ENCODE peak calls at places on chromosome 17, in four cellular contexts. F is GM23248; K is naive thymus-derived CD4-positive, alpha-beta T cell; P is germinal center. H is an unnamed sample.

GRCh38 chr17:76515291-76515949 is 14.2 kb upstream of the RHBDF2 start:
- DNase-seq in F (peak), K (peak), P (no peak), H (no peak)

GRCh38 chr17:77227461-77228223 is 86.9 kb downstream of the SEC14L1 start:
- DNase-seq in F (peak), K (no peak), P (no peak), H (no peak)

GRCh38 chr17:31147507-31148202 is 52.9 kb downstream of the NF1 start:
- DNase-seq in F (no peak), K (no peak), P (no peak), H (no peak)

GRCh38 chr17:82860606-82861392 is 21.0 kb upstream of the ZNF750 start:
- DNase-seq in F (no peak), K (no peak), P (no peak), H (no peak)

GRCh38 chr17:16027708-16028584 is 28.3 kb downstream of the TTC19 start:
- DNase-seq in F (peak), K (no peak), P (no peak), H (no peak)

GRCh38 chr17:56594528-56595418 is 1.3 kb downstream of the NOG start:
- DNase-seq in F (peak), K (peak), P (peak), H (no peak)

GRCh38 chr17:57739402-57740224 is 5.5 kb downstream of the CCDC182 start:
- DNase-seq in F (peak), K (no peak), P (peak), H (no peak)

GRCh38 chr17:57995076-57995956 is 7.3 kb upstream of the VEZF1 start:
- DNase-seq in F (peak), K (no peak), P (peak), H (peak)

GRCh38 chr17:79944821-79945391 is 90.8 kb downstream of the TBC1D16 start:
- DNase-seq in F (no peak), K (no peak), P (no peak), H (no peak)

GRCh38 chr17:50371526-50371925 is 1.5 kb downstream of the MRPL27 start:
- DNase-seq in F (no peak), K (no peak), P (no peak), H (no peak)

GRCh38 chr17:27576429-27577123 is 54.4 kb upstream of the LGALS9 start:
- DNase-seq in F (peak), K (no peak), P (no peak), H (no peak)

GRCh38 chr17:68011199-68011665 is 15.0 kb upstream of the C17orf58 start:
- DNase-seq in F (peak), K (peak), P (peak), H (peak)

GRCh38 chr17:63984206-63984605 is 11.5 kb upstream of the SCN4A start:
- DNase-seq in F (peak), K (no peak), P (no peak), H (no peak)